ENCODE peak calls at places on chromosomes 6 and 20, in five cellular contexts. One of them, this sample, is unnamed.
A peak's percentile ranks its signal among the peaks of the same experiment; 100 is the strongest.

GRCh38 chr6:80636689-80637088 is 530.2 kb downstream of the BCKDHB start:
- DNase-seq in BJ: no peak
- DNase-seq in GM12878: no peak
- DNase-seq in esophagus squamous epithelium: no peak
- DNase-seq in H1: no peak
- DNase-seq in this sample: no peak

GRCh38 chr20:19348582-19348981 is 136.1 kb downstream of the SLC24A3 start:
- DNase-seq in BJ: no peak
- DNase-seq in GM12878: no peak
- DNase-seq in esophagus squamous epithelium: no peak
- DNase-seq in H1: no peak
- DNase-seq in this sample: no peak

GRCh38 chr20:58523072-58523681 is 8.0 kb upstream of the APCDD1L start:
- DNase-seq in BJ: no peak
- DNase-seq in GM12878: no peak
- DNase-seq in esophagus squamous epithelium: no peak
- DNase-seq in H1: no peak
- DNase-seq in this sample: no peak

GRCh38 chr20:50380697-50381040 is 129.5 kb upstream of the PTPN1 start:
- DNase-seq in BJ: no peak
- DNase-seq in GM12878: no peak
- DNase-seq in esophagus squamous epithelium: no peak
- DNase-seq in H1: no peak
- DNase-seq in this sample: peak; percentile 56

GRCh38 chr20:34334654-34335407 is 28.2 kb upstream of the ITCH start:
- DNase-seq in BJ: no peak
- DNase-seq in GM12878: no peak
- DNase-seq in esophagus squamous epithelium: no peak
- DNase-seq in H1: no peak
- DNase-seq in this sample: no peak

GRCh38 chr20:62104234-62104789 is 18.0 kb upstream of the LSM14B start:
- DNase-seq in BJ: no peak
- DNase-seq in GM12878: no peak
- DNase-seq in esophagus squamous epithelium: no peak
- DNase-seq in H1: no peak
- DNase-seq in this sample: no peak

GRCh38 chr6:136312975-136313374 is 23.3 kb upstream of the BCLAF1 start:
- DNase-seq in BJ: no peak
- DNase-seq in GM12878: no peak
- DNase-seq in esophagus squamous epithelium: no peak
- DNase-seq in H1: no peak
- DNase-seq in this sample: no peak

GRCh38 chr6:90388395-90388794 is 91.8 kb upstream of the BACH2 start:
- DNase-seq in BJ: no peak
- DNase-seq in GM12878: no peak
- DNase-seq in esophagus squamous epithelium: no peak
- DNase-seq in H1: no peak
- DNase-seq in this sample: no peak

GRCh38 chr20:61590236-61590635 is 338.2 kb downstream of the CDH4 start:
- DNase-seq in BJ: no peak
- DNase-seq in GM12878: no peak
- DNase-seq in esophagus squamous epithelium: no peak
- DNase-seq in H1: no peak
- DNase-seq in this sample: no peak

GRCh38 chr6:79084693-79085092 is 6.6 kb upstream of the PHIP start:
- DNase-seq in BJ: no peak
- DNase-seq in GM12878: no peak
- DNase-seq in esophagus squamous epithelium: no peak
- DNase-seq in H1: no peak
- DNase-seq in this sample: peak; percentile 26

GRCh38 chr6:112881027-112881426 is 533.9 kb downstream of the RFPL4B start:
- DNase-seq in BJ: no peak
- DNase-seq in GM12878: no peak
- DNase-seq in esophagus squamous epithelium: no peak
- DNase-seq in H1: no peak
- DNase-seq in this sample: peak; percentile 43

GRCh38 chr6:95091823-95092436 is 485.4 kb upstream of the MANEA start:
- DNase-seq in BJ: peak; percentile 4
- DNase-seq in GM12878: no peak
- DNase-seq in esophagus squamous epithelium: no peak
- DNase-seq in H1: no peak
- DNase-seq in this sample: peak; percentile 40

DNA sequence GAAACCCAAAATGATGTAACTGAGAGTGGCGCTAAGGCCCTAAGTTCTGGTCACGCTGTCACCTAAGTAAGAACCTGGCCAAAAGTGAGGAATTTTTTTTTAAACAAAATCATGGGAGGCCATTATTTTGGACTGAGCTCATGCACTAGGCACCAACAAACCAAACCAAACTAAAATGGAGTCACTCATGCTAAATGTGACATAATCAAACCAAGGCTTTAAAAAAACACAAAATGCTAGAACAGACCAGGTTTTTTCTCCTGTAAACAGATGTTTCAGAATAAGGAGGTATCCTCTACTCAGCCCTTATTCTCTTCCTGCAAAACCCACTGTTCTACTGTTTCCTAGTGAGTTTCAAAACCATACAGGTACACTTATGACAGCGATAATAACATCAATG is 1.1 kb upstream of the C6orf89 start:
- DNase-seq in BJ: no peak
- DNase-seq in GM12878: no peak
- DNase-seq in esophagus squamous epithelium: no peak
- DNase-seq in H1: no peak
- DNase-seq in this sample: no peak
- TF ChIP-seq CTCF in BJ: no peak
- TF ChIP-seq CTCF in GM12878: no peak
- TF ChIP-seq CTCF in esophagus squamous epithelium: no peak
- TF ChIP-seq CTCF in H1: no peak
- TF ChIP-seq CTCF in this sample: no peak

GRCh38 chr20:8132632-8133587 is 844 bp downstream of the PLCB1 start:
- DNase-seq in BJ: no peak
- DNase-seq in GM12878: no peak
- DNase-seq in esophagus squamous epithelium: no peak
- DNase-seq in H1: no peak
- DNase-seq in this sample: peak; percentile 41

GRCh38 chr20:8132015-8132631 is at the start of gene PLCB1:
- DNase-seq in BJ: no peak
- DNase-seq in GM12878: no peak
- DNase-seq in esophagus squamous epithelium: peak; percentile 10
- DNase-seq in H1: peak; percentile 69
- DNase-seq in this sample: peak; percentile 76

GRCh38 chr20:8130840-8131526 is 1.1 kb upstream of the PLCB1 start:
- DNase-seq in BJ: no peak
- DNase-seq in GM12878: no peak
- DNase-seq in esophagus squamous epithelium: no peak
- DNase-seq in H1: no peak
- DNase-seq in this sample: no peak

GRCh38 chr20:8131598-8132014 is 460 bp upstream of the PLCB1 start:
- DNase-seq in BJ: no peak
- DNase-seq in GM12878: no peak
- DNase-seq in esophagus squamous epithelium: no peak
- DNase-seq in H1: no peak
- DNase-seq in this sample: peak; percentile 30

GRCh38 chr20:8133816-8134451 is 1.9 kb downstream of the PLCB1 start:
- DNase-seq in BJ: no peak
- DNase-seq in GM12878: no peak
- DNase-seq in esophagus squamous epithelium: no peak
- DNase-seq in H1: no peak
- DNase-seq in this sample: no peak
- H3K4me3 ChIP-seq in BJ: no peak overlapping the region
- H3K4me3 ChIP-seq in GM12878: no peak overlapping the region
- H3K4me3 ChIP-seq in esophagus squamous epithelium: no peak overlapping the region
- H3K4me3 ChIP-seq in H1: no peak overlapping the region
- H3K4me3 ChIP-seq in this sample: peak overlapping the region; percentile 66

GRCh38 chr6:151448623-151449022 is 3.3 kb downstream of the RMND1 start:
- DNase-seq in BJ: no peak
- DNase-seq in GM12878: no peak
- DNase-seq in esophagus squamous epithelium: no peak
- DNase-seq in H1: no peak
- DNase-seq in this sample: no peak
- TF ChIP-seq CTCF in BJ: peak; percentile 1
- TF ChIP-seq CTCF in GM12878: no peak
- TF ChIP-seq CTCF in esophagus squamous epithelium: no peak
- TF ChIP-seq CTCF in H1: no peak
- TF ChIP-seq CTCF in this sample: peak; percentile 14

GRCh38 chr6:21033575-21034026 is 499.3 kb downstream of the CDKAL1 start:
- DNase-seq in BJ: peak; percentile 46
- DNase-seq in GM12878: no peak
- DNase-seq in esophagus squamous epithelium: no peak
- DNase-seq in H1: no peak
- DNase-seq in this sample: peak; percentile 92
- H3K4me3 ChIP-seq in BJ: no peak overlapping the region
- H3K4me3 ChIP-seq in GM12878: no peak overlapping the region
- H3K4me3 ChIP-seq in esophagus squamous epithelium: no peak overlapping the region
- H3K4me3 ChIP-seq in H1: no peak overlapping the region
- H3K4me3 ChIP-seq in this sample: peak overlapping the region; percentile 35

GRCh38 chr6:36874443-36875249 is at the start of gene PPIL1:
- DNase-seq in BJ: no peak
- DNase-seq in GM12878: peak; percentile 78
- DNase-seq in esophagus squamous epithelium: peak; percentile 23
- DNase-seq in H1: no peak
- DNase-seq in this sample: peak; percentile 85
- TF ChIP-seq CTCF in BJ: no peak
- TF ChIP-seq CTCF in GM12878: no peak
- TF ChIP-seq CTCF in esophagus squamous epithelium: no peak
- TF ChIP-seq CTCF in H1: no peak
- TF ChIP-seq CTCF in this sample: no peak

DNA sequence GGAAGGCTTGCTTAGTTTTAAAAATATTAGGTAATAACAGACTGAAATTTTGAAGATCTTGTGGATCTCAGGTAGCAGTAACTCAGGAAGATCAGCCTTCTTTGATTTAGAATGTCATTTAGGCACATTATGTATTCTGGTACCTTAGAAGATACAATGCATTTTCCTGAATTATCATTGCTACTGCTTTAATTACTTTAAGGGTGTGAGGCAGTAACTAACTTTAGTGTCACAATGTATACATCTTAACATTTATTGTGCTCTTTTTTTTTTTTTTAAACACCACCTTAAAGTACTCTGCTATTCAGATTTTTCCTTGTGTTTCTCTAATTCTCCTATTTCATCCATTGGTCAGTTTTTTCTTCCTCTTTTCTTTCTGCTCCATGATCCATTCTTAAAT is 13.3 kb downstream of the MAPK14 start:
- DNase-seq in BJ: no peak
- DNase-seq in GM12878: no peak
- DNase-seq in esophagus squamous epithelium: no peak
- DNase-seq in H1: no peak
- DNase-seq in this sample: no peak
- H3K4me3 ChIP-seq in BJ: no peak overlapping the region
- H3K4me3 ChIP-seq in GM12878: no peak overlapping the region
- H3K4me3 ChIP-seq in esophagus squamous epithelium: no peak overlapping the region
- H3K4me3 ChIP-seq in H1: no peak overlapping the region
- H3K4me3 ChIP-seq in this sample: no peak overlapping the region

GRCh38 chr20:4886771-4887527 is 114.4 kb downstream of the SLC23A2 start:
- DNase-seq in BJ: no peak
- DNase-seq in GM12878: no peak
- DNase-seq in esophagus squamous epithelium: no peak
- DNase-seq in H1: no peak
- DNase-seq in this sample: no peak
- TF ChIP-seq CTCF in BJ: no peak
- TF ChIP-seq CTCF in GM12878: no peak
- TF ChIP-seq CTCF in esophagus squamous epithelium: no peak
- TF ChIP-seq CTCF in H1: no peak
- TF ChIP-seq CTCF in this sample: no peak

DNA sequence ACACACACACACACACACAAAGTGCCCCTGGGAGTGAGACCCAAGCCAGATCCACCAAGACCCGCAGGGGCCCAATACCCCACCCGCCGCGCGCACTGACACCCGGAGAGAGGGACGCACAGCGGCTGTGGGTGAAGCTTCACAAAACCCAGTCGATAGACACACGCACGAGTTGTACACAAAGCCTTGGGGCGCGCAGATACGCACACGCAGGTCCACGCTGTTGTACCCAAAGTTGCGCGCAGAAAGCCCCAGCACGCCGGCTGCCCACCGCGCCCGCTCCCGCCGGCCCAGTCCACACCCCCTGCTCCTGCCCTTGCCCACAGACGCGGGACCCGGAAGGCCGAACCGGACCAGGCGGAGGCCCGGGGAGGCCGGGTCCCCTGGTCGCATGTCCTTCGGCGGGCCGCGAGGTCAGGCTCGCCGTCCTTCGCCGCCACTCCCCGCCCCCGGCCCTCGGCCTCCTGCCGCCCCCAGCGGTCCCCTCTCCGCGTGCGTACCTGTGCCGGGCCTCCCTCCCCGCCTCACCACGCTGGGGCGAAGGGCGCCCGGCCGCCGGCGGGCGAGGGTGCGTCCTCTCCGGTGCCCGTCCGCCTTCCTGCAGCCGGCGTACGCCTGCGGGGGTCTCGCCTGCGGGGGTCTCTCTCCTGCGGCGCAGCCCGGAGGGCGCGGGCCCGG is at the start of gene TMEM74B:
- DNase-seq in BJ: no peak
- DNase-seq in GM12878: no peak
- DNase-seq in esophagus squamous epithelium: no peak
- DNase-seq in H1: no peak
- DNase-seq in this sample: no peak
- H3K4me3 ChIP-seq in BJ: peak within 1 kb of the TSS; percentile 35
- H3K4me3 ChIP-seq in GM12878: no peak within 1 kb of the TSS
- H3K4me3 ChIP-seq in esophagus squamous epithelium: peak within 1 kb of the TSS; percentile 38
- H3K4me3 ChIP-seq in H1: peak within 1 kb of the TSS; percentile 45
- H3K4me3 ChIP-seq in this sample: peak within 1 kb of the TSS; percentile 30

GRCh38 chr6:12636336-12636735 is 80.2 kb upstream of the PHACTR1 start:
- DNase-seq in BJ: no peak
- DNase-seq in GM12878: no peak
- DNase-seq in esophagus squamous epithelium: no peak
- DNase-seq in H1: no peak
- DNase-seq in this sample: no peak
- TF ChIP-seq CTCF in BJ: peak; percentile 9
- TF ChIP-seq CTCF in GM12878: peak; percentile 30
- TF ChIP-seq CTCF in esophagus squamous epithelium: no peak
- TF ChIP-seq CTCF in H1: no peak
- TF ChIP-seq CTCF in this sample: peak; percentile 25

GRCh38 chr6:166639921-166640320 is 12.9 kb upstream of the RPS6KA2 start:
- DNase-seq in BJ: no peak
- DNase-seq in GM12878: no peak
- DNase-seq in esophagus squamous epithelium: no peak
- DNase-seq in H1: no peak
- DNase-seq in this sample: no peak

GRCh38 chr6:166636191-166636938 is 9.3 kb upstream of the RPS6KA2 start:
- DNase-seq in BJ: no peak
- DNase-seq in GM12878: no peak
- DNase-seq in esophagus squamous epithelium: no peak
- DNase-seq in H1: no peak
- DNase-seq in this sample: no peak

GRCh38 chr6:166637001-166637400 is 9.9 kb upstream of the RPS6KA2 start:
- DNase-seq in BJ: no peak
- DNase-seq in GM12878: no peak
- DNase-seq in esophagus squamous epithelium: no peak
- DNase-seq in H1: no peak
- DNase-seq in this sample: no peak

GRCh38 chr6:166638566-166638965 is 11.5 kb upstream of the RPS6KA2 start:
- DNase-seq in BJ: no peak
- DNase-seq in GM12878: no peak
- DNase-seq in esophagus squamous epithelium: no peak
- DNase-seq in H1: no peak
- DNase-seq in this sample: no peak

GRCh38 chr6:166637806-166638458 is 10.9 kb upstream of the RPS6KA2 start:
- DNase-seq in BJ: no peak
- DNase-seq in GM12878: no peak
- DNase-seq in esophagus squamous epithelium: no peak
- DNase-seq in H1: no peak
- DNase-seq in this sample: no peak
- H3K4me3 ChIP-seq in BJ: no peak overlapping the region
- H3K4me3 ChIP-seq in GM12878: no peak overlapping the region
- H3K4me3 ChIP-seq in esophagus squamous epithelium: no peak overlapping the region
- H3K4me3 ChIP-seq in H1: no peak overlapping the region
- H3K4me3 ChIP-seq in this sample: no peak overlapping the region